ENCODE peak calls at places on chromosome 21, in four cellular contexts. One of them, this sample, is unnamed.

GRCh38 chr21:33797565-33797964 is 118.0 kb downstream of the ATP5PO start:
- DNase-seq in mammary epithelial cell: no peak
- DNase-seq in esophagus muscularis mucosa: no peak
- DNase-seq in RWPE1: no peak
- DNase-seq in this sample: no peak

GRCh38 chr21:35932232-35932911 is 128.0 kb downstream of the SETD4 start:
- DNase-seq in mammary epithelial cell: peak; percentile 92
- DNase-seq in esophagus muscularis mucosa: peak; percentile 87
- DNase-seq in RWPE1: peak; percentile 70
- DNase-seq in this sample: peak; percentile 52

GRCh38 chr21:37712204-37712934 is 203.9 kb downstream of the KCNJ6 start:
- DNase-seq in mammary epithelial cell: peak; percentile 57
- DNase-seq in esophagus muscularis mucosa: no peak
- DNase-seq in RWPE1: peak; percentile 70
- DNase-seq in this sample: peak; percentile 8

GRCh38 chr21:35796834-35797233 is 263.5 kb downstream of the SETD4 start:
- DNase-seq in mammary epithelial cell: peak; percentile 39
- DNase-seq in esophagus muscularis mucosa: no peak
- DNase-seq in RWPE1: no peak
- DNase-seq in this sample: no peak

GRCh38 chr21:28521932-28522826 is 470.5 kb downstream of the LTN1 start:
- DNase-seq in mammary epithelial cell: no peak
- DNase-seq in esophagus muscularis mucosa: no peak
- DNase-seq in RWPE1: no peak
- DNase-seq in this sample: no peak

GRCh38 chr21:35207322-35207721 is 158.2 kb upstream of the RUNX1 start:
- DNase-seq in mammary epithelial cell: no peak
- DNase-seq in esophagus muscularis mucosa: no peak
- DNase-seq in RWPE1: no peak
- DNase-seq in this sample: no peak

GRCh38 chr21:38985423-38986378 is 180.0 kb downstream of the ETS2 start:
- DNase-seq in mammary epithelial cell: peak; percentile 93
- DNase-seq in esophagus muscularis mucosa: peak; percentile 92
- DNase-seq in RWPE1: peak; percentile 34
- DNase-seq in this sample: peak; percentile 44

GRCh38 chr21:38813143-38813542 is 7.4 kb downstream of the ETS2 start:
- DNase-seq in mammary epithelial cell: no peak
- DNase-seq in esophagus muscularis mucosa: no peak
- DNase-seq in RWPE1: no peak
- DNase-seq in this sample: no peak

GRCh38 chr21:33821580-33822322 is 93.9 kb downstream of the ATP5PO start:
- DNase-seq in mammary epithelial cell: no peak
- DNase-seq in esophagus muscularis mucosa: peak; percentile 57
- DNase-seq in RWPE1: no peak
- DNase-seq in this sample: no peak

GRCh38 chr21:45769239-45769758 is 125.8 kb downstream of the PCBP3 start:
- DNase-seq in mammary epithelial cell: no peak
- DNase-seq in esophagus muscularis mucosa: no peak
- DNase-seq in RWPE1: no peak
- DNase-seq in this sample: no peak

GRCh38 chr21:26550357-26550756 is 22.7 kb downstream of the CYYR1 start:
- DNase-seq in mammary epithelial cell: no peak
- DNase-seq in esophagus muscularis mucosa: no peak
- DNase-seq in RWPE1: no peak
- DNase-seq in this sample: no peak

GRCh38 chr21:36980280-36981048 is 14.0 kb upstream of the HLCS start:
- DNase-seq in mammary epithelial cell: no peak
- DNase-seq in esophagus muscularis mucosa: no peak
- DNase-seq in RWPE1: no peak
- DNase-seq in this sample: no peak

GRCh38 chr21:37370152-37371040 is 3.8 kb downstream of the DYRK1A start:
- DNase-seq in mammary epithelial cell: peak; percentile 67
- DNase-seq in esophagus muscularis mucosa: no peak
- DNase-seq in RWPE1: no peak
- DNase-seq in this sample: no peak

GRCh38 chr21:38937844-38938243 is 132.1 kb downstream of the ETS2 start:
- DNase-seq in mammary epithelial cell: no peak
- DNase-seq in esophagus muscularis mucosa: no peak
- DNase-seq in RWPE1: no peak
- DNase-seq in this sample: no peak

GRCh38 chr21:34704119-34704518 is 35.3 kb downstream of the CLIC6 start:
- DNase-seq in mammary epithelial cell: no peak
- DNase-seq in esophagus muscularis mucosa: no peak
- DNase-seq in RWPE1: no peak
- DNase-seq in this sample: no peak

GRCh38 chr21:33135925-33136324 is 66.0 kb downstream of the OLIG1 start:
- DNase-seq in mammary epithelial cell: no peak
- DNase-seq in esophagus muscularis mucosa: no peak
- DNase-seq in RWPE1: no peak
- DNase-seq in this sample: no peak

GRCh38 chr21:37509802-37510393 is 143.3 kb downstream of the DYRK1A start:
- DNase-seq in mammary epithelial cell: no peak
- DNase-seq in esophagus muscularis mucosa: no peak
- DNase-seq in RWPE1: no peak
- DNase-seq in this sample: no peak

DNA sequence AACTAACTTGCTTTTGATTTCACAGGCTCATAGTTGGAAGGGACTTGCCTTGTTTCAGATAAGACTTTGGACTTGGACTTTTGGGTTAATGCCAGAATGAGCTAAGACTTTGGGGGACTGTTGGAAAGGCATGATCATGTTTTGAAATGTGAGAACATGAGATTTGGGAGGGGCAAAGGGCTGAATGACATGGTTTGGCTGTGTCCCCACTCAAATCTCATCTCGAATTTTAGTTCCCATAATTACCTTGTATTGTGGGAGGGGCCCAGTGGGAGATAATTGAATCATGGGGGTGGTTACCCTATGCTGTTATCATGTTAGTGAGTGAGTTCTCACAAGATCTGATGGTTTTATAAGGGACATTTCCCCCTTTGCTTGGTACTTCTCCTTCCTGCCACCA is 222.1 kb downstream of the GRIK1 start:
- DNase-seq in mammary epithelial cell: no peak
- DNase-seq in esophagus muscularis mucosa: no peak
- DNase-seq in RWPE1: no peak
- DNase-seq in this sample: no peak
- H3K27ac ChIP-seq in mammary epithelial cell: no peak overlapping the region
- H3K27ac ChIP-seq in esophagus muscularis mucosa: no peak overlapping the region
- H3K27ac ChIP-seq in RWPE1: no peak overlapping the region
- H3K27ac ChIP-seq in this sample: peak overlapping the region; percentile 86

GRCh38 chr21:21384977-21385376 is 386.8 kb downstream of the NCAM2 start:
- DNase-seq in mammary epithelial cell: no peak
- DNase-seq in esophagus muscularis mucosa: no peak
- DNase-seq in RWPE1: no peak
- DNase-seq in this sample: no peak
- H3K27ac ChIP-seq in mammary epithelial cell: no peak overlapping the region
- H3K27ac ChIP-seq in esophagus muscularis mucosa: no peak overlapping the region
- H3K27ac ChIP-seq in RWPE1: no peak overlapping the region
- H3K27ac ChIP-seq in this sample: no peak overlapping the region

GRCh38 chr21:43375006-43375826 is 51.7 kb downstream of the SIK1 start:
- DNase-seq in mammary epithelial cell: no peak
- DNase-seq in esophagus muscularis mucosa: no peak
- DNase-seq in RWPE1: no peak
- DNase-seq in this sample: no peak

GRCh38 chr21:43372663-43373386 is 54.1 kb downstream of the SIK1 start:
- DNase-seq in mammary epithelial cell: peak; percentile 96
- DNase-seq in esophagus muscularis mucosa: no peak
- DNase-seq in RWPE1: peak; percentile 87
- DNase-seq in this sample: peak; percentile 82

GRCh38 chr21:43371786-43372185 is 55.1 kb downstream of the SIK1 start:
- DNase-seq in mammary epithelial cell: no peak
- DNase-seq in esophagus muscularis mucosa: no peak
- DNase-seq in RWPE1: no peak
- DNase-seq in this sample: no peak

GRCh38 chr21:43374228-43374885 is 52.6 kb downstream of the SIK1 start:
- DNase-seq in mammary epithelial cell: no peak
- DNase-seq in esophagus muscularis mucosa: no peak
- DNase-seq in RWPE1: no peak
- DNase-seq in this sample: no peak

DNA sequence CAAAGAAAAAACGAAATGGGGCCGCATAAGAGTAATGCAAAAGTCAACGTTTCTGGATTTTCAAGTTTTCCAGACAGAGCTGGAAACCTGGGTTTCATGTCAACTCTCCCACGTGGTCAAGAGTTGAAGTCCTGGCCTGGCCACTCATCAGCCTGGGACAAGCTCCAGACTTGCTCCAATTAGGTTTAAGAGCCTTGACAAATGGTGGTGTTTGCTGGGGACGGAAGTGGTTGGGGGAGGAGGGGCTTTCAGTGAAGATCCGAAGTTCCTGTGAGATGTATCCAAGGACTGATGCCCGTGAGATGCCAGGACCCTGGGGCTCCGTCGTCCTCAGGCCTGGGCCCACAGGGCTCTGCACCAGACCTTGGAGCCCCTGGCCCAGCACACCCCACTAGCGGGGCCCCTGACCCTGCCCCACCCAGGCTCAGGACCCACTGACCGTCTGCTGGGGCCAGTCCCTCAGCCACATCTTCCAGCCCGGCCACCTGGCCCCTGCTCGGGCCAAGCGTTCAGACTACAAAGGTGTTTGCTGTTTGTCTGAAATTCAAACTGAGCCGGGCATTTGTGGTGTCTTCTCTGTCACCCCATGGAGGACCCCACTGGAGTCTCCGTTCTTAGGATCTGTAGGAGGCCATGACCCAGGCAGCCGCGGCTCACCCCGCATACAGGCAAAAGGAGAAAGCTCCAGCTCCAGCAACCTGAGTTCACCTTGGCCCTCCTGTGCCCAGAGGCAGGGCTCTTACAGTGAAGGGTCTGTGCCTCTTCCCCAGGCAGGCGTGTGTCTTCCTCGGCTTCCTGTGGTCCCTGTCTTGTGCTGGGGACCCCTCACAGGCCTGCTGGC is 53.3 kb downstream of the SIK1 start:
- DNase-seq in mammary epithelial cell: no peak
- DNase-seq in esophagus muscularis mucosa: no peak
- DNase-seq in RWPE1: no peak
- DNase-seq in this sample: no peak
- H3K27ac ChIP-seq in mammary epithelial cell: peak overlapping the region; percentile 78
- H3K27ac ChIP-seq in esophagus muscularis mucosa: no peak overlapping the region
- H3K27ac ChIP-seq in RWPE1: peak overlapping the region; percentile 90
- H3K27ac ChIP-seq in this sample: peak overlapping the region; percentile 50

GRCh38 chr21:42393443-42393950 is 2.4 kb downstream of the TMPRSS3 start:
- DNase-seq in mammary epithelial cell: no peak
- DNase-seq in esophagus muscularis mucosa: no peak
- DNase-seq in RWPE1: no peak
- DNase-seq in this sample: no peak
- H3K27ac ChIP-seq in mammary epithelial cell: no peak overlapping the region
- H3K27ac ChIP-seq in esophagus muscularis mucosa: no peak overlapping the region
- H3K27ac ChIP-seq in RWPE1: no peak overlapping the region
- H3K27ac ChIP-seq in this sample: no peak overlapping the region

This sample was measured in epithelial cell of prostate.